ENCODE peak calls at places on chromosomes 7 and 10, in seven cellular contexts. One of them, this sample, is unnamed.

GRCh38 chr7:92135490-92135889 is 1.2 kb upstream of the CYP51A1 start:
- DNase-seq in PC-9: no peak
- DNase-seq in A549: no peak
- DNase-seq in mammary epithelial cell: peak; percentile 8
- DNase-seq in CD8-positive, alpha-beta T cell: no peak
- DNase-seq in gastrocnemius medialis: no peak
- DNase-seq in neural progenitor cell: peak; percentile 28
- DNase-seq in this sample: no peak

GRCh38 chr7:142797799-142798377 is 27.1 kb downstream of the PRSS2 start:
- DNase-seq in A549: no peak
- DNase-seq in PC-9: no peak
- DNase-seq in CD8-positive, alpha-beta T cell: peak; percentile 81
- DNase-seq in mammary epithelial cell: no peak
- DNase-seq in gastrocnemius medialis: no peak
- DNase-seq in neural progenitor cell: peak; percentile 29
- DNase-seq in this sample: no peak

GRCh38 chr7:121572615-121573014 is 176.5 kb upstream of the FAM3C start:
- DNase-seq in PC-9: no peak
- DNase-seq in neural progenitor cell: no peak
- DNase-seq in CD8-positive, alpha-beta T cell: no peak
- DNase-seq in A549: no peak
- DNase-seq in mammary epithelial cell: no peak
- DNase-seq in gastrocnemius medialis: no peak
- DNase-seq in this sample: no peak

GRCh38 chr7:148230883-148231282 is 359.7 kb upstream of the C7orf33 start:
- DNase-seq in PC-9: no peak
- DNase-seq in gastrocnemius medialis: no peak
- DNase-seq in neural progenitor cell: no peak
- DNase-seq in mammary epithelial cell: no peak
- DNase-seq in A549: no peak
- DNase-seq in CD8-positive, alpha-beta T cell: no peak
- DNase-seq in this sample: no peak

GRCh38 chr10:78424721-78425120 is 391.1 kb downstream of the RPS24 start:
- DNase-seq in gastrocnemius medialis: no peak
- DNase-seq in A549: peak; percentile 16
- DNase-seq in CD8-positive, alpha-beta T cell: no peak
- DNase-seq in neural progenitor cell: peak; percentile 23
- DNase-seq in mammary epithelial cell: no peak
- DNase-seq in PC-9: no peak
- DNase-seq in this sample: no peak

GRCh38 chr7:100629117-100629711 is 12.1 kb downstream of the TFR2 start:
- DNase-seq in neural progenitor cell: peak; percentile 77
- DNase-seq in mammary epithelial cell: no peak
- DNase-seq in PC-9: peak; percentile 66
- DNase-seq in gastrocnemius medialis: no peak
- DNase-seq in CD8-positive, alpha-beta T cell: no peak
- DNase-seq in A549: peak; percentile 72
- DNase-seq in this sample: no peak

GRCh38 chr10:127737563-127738511 is 852 bp downstream of the FOXI2 start:
- DNase-seq in A549: no peak
- DNase-seq in gastrocnemius medialis: no peak
- DNase-seq in mammary epithelial cell: no peak
- DNase-seq in neural progenitor cell: no peak
- DNase-seq in PC-9: no peak
- DNase-seq in CD8-positive, alpha-beta T cell: no peak
- DNase-seq in this sample: no peak

GRCh38 chr7:157502701-157503111 is 165.9 kb downstream of the DNAJB6 start:
- DNase-seq in gastrocnemius medialis: no peak
- DNase-seq in mammary epithelial cell: no peak
- DNase-seq in CD8-positive, alpha-beta T cell: peak; percentile 71
- DNase-seq in neural progenitor cell: no peak
- DNase-seq in PC-9: no peak
- DNase-seq in A549: no peak
- DNase-seq in this sample: no peak

GRCh38 chr7:5213286-5213645 is 23.2 kb downstream of the WIPI2 start:
- DNase-seq in neural progenitor cell: no peak
- DNase-seq in PC-9: no peak
- DNase-seq in CD8-positive, alpha-beta T cell: no peak
- DNase-seq in A549: no peak
- DNase-seq in mammary epithelial cell: no peak
- DNase-seq in gastrocnemius medialis: no peak
- DNase-seq in this sample: no peak

GRCh38 chr7:17302575-17303142 is 4.2 kb downstream of the AHR start:
- DNase-seq in A549: no peak
- DNase-seq in PC-9: no peak
- DNase-seq in CD8-positive, alpha-beta T cell: no peak
- DNase-seq in gastrocnemius medialis: no peak
- DNase-seq in neural progenitor cell: no peak
- DNase-seq in mammary epithelial cell: peak; percentile 61
- DNase-seq in this sample: no peak

GRCh38 chr7:75737856-75738603 is 711 bp downstream of the HIP1 start:
- DNase-seq in CD8-positive, alpha-beta T cell: no peak
- DNase-seq in A549: no peak
- DNase-seq in gastrocnemius medialis: no peak
- DNase-seq in PC-9: no peak
- DNase-seq in neural progenitor cell: peak; percentile 68
- DNase-seq in mammary epithelial cell: no peak
- DNase-seq in this sample: no peak

GRCh38 chr10:79125092-79125491 is 56.3 kb downstream of the ZMIZ1 start:
- DNase-seq in PC-9: no peak
- DNase-seq in A549: no peak
- DNase-seq in gastrocnemius medialis: no peak
- DNase-seq in CD8-positive, alpha-beta T cell: no peak
- DNase-seq in neural progenitor cell: no peak
- DNase-seq in mammary epithelial cell: no peak
- DNase-seq in this sample: no peak

GRCh38 chr10:20405050-20405449 is 492.1 kb downstream of the NEBL start:
- DNase-seq in neural progenitor cell: no peak
- DNase-seq in mammary epithelial cell: no peak
- DNase-seq in CD8-positive, alpha-beta T cell: no peak
- DNase-seq in A549: no peak
- DNase-seq in PC-9: no peak
- DNase-seq in gastrocnemius medialis: no peak
- DNase-seq in this sample: no peak

GRCh38 chr7:71787513-71787912 is 624.6 kb downstream of the CALN1 start:
- DNase-seq in CD8-positive, alpha-beta T cell: no peak
- DNase-seq in gastrocnemius medialis: no peak
- DNase-seq in neural progenitor cell: peak; percentile 54
- DNase-seq in A549: peak; percentile 32
- DNase-seq in PC-9: no peak
- DNase-seq in mammary epithelial cell: no peak
- DNase-seq in this sample: no peak

GRCh38 chr7:71752171-71752935 is 620.4 kb downstream of the GALNT17 start:
- DNase-seq in gastrocnemius medialis: no peak
- DNase-seq in mammary epithelial cell: peak; percentile 5
- DNase-seq in A549: peak; percentile 12
- DNase-seq in PC-9: peak; percentile 64
- DNase-seq in CD8-positive, alpha-beta T cell: no peak
- DNase-seq in neural progenitor cell: peak; percentile 88
- DNase-seq in this sample: no peak

DNA sequence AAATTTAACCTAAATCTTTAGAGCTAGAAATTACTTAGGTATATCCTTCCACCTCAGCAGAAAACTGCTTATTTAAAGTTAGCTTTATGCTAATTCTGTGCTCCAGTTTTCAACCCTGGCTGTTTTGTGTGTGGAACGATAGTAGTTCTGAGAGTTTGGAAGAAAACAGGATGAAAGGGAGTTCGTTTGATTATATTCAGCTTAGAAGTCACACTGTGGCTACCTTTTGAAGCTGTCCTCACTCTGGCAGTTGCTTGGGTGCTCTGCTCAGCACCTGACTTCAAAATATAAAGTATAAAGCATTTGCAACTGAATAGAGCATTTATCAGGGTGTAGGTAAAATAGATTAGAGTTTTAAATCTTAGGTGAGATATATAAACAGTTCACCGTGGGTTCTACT is 2.7 kb upstream of the ASCC1 start:
- DNase-seq in mammary epithelial cell: no peak
- DNase-seq in gastrocnemius medialis: no peak
- DNase-seq in neural progenitor cell: no peak
- DNase-seq in A549: no peak
- DNase-seq in CD8-positive, alpha-beta T cell: no peak
- DNase-seq in PC-9: no peak
- DNase-seq in this sample: no peak
- H3K4me3 ChIP-seq in mammary epithelial cell: no peak overlapping the region
- H3K4me3 ChIP-seq in gastrocnemius medialis: no peak overlapping the region
- H3K4me3 ChIP-seq in neural progenitor cell: no peak overlapping the region
- H3K4me3 ChIP-seq in A549: no peak overlapping the region
- H3K4me3 ChIP-seq in CD8-positive, alpha-beta T cell: peak overlapping the region; percentile 24
- H3K4me3 ChIP-seq in PC-9: peak overlapping the region; percentile 17
- H3K4me3 ChIP-seq in this sample: no peak overlapping the region

DNA sequence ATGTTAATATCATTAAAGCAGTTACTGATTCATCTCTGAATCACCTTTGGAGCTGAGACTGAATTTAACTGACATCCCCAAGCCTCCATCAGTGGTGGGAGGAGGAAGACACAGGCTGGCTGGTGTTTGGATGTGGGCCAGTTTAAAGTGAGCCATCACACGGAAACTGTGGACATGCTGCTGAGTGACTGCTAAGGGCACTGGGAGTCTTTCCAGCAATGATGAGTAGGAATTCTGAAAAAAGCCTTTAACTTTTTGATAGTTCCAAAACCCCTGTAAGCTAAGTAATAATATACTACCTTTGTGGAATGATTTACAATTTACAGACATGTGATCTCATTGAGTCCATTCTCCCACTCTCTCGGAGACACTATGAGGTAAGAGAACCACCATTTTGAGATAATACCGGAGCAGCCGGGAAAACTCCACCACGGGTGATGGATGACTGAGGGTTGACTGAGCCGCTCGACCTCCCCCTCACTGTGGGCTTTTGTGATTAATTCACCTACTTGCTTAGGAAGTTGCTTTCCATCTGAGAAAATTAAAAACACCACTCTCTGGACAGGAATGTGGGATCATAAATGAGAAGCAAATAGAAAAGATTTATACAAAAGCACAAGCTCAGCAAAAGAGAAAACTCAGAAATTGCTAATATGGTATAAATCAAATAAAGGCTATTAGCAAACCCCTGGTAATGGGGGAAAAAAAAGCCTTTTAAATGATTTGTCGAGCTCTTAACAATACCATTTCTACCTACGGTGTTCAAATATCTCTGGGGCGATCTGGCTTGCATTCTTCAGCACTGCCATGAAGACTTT is 194.8 kb downstream of the FANK1 start:
- DNase-seq in gastrocnemius medialis: no peak
- DNase-seq in A549: peak; percentile 72
- DNase-seq in CD8-positive, alpha-beta T cell: no peak
- DNase-seq in neural progenitor cell: no peak
- DNase-seq in PC-9: peak; percentile 8
- DNase-seq in mammary epithelial cell: peak; percentile 93
- DNase-seq in this sample: peak; percentile 95
- H3K4me3 ChIP-seq in gastrocnemius medialis: no peak overlapping the region
- H3K4me3 ChIP-seq in A549: no peak overlapping the region
- H3K4me3 ChIP-seq in CD8-positive, alpha-beta T cell: no peak overlapping the region
- H3K4me3 ChIP-seq in neural progenitor cell: no peak overlapping the region
- H3K4me3 ChIP-seq in PC-9: no peak overlapping the region
- H3K4me3 ChIP-seq in mammary epithelial cell: no peak overlapping the region
- H3K4me3 ChIP-seq in this sample: no peak overlapping the region

GRCh38 chr10:125392140-125392539 is 231.8 kb upstream of the CTBP2 start:
- DNase-seq in mammary epithelial cell: no peak
- DNase-seq in CD8-positive, alpha-beta T cell: no peak
- DNase-seq in A549: no peak
- DNase-seq in PC-9: no peak
- DNase-seq in gastrocnemius medialis: no peak
- DNase-seq in neural progenitor cell: no peak
- DNase-seq in this sample: peak; percentile 21
- H3K4me3 ChIP-seq in mammary epithelial cell: no peak overlapping the region
- H3K4me3 ChIP-seq in CD8-positive, alpha-beta T cell: no peak overlapping the region
- H3K4me3 ChIP-seq in A549: no peak overlapping the region
- H3K4me3 ChIP-seq in PC-9: no peak overlapping the region
- H3K4me3 ChIP-seq in gastrocnemius medialis: no peak overlapping the region
- H3K4me3 ChIP-seq in neural progenitor cell: no peak overlapping the region
- H3K4me3 ChIP-seq in this sample: no peak overlapping the region

GRCh38 chr10:15168296-15168780 is at the start of gene NMT2:
- DNase-seq in mammary epithelial cell: peak; percentile 82
- DNase-seq in neural progenitor cell: peak; percentile 97
- DNase-seq in CD8-positive, alpha-beta T cell: no peak
- DNase-seq in gastrocnemius medialis: peak; percentile 81
- DNase-seq in PC-9: peak; percentile 85
- DNase-seq in A549: no peak
- DNase-seq in this sample: no peak

GRCh38 chr10:15169555-15170407 is 1.3 kb upstream of the NMT2 start:
- DNase-seq in A549: no peak
- DNase-seq in PC-9: no peak
- DNase-seq in gastrocnemius medialis: no peak
- DNase-seq in CD8-positive, alpha-beta T cell: peak; percentile 74
- DNase-seq in mammary epithelial cell: no peak
- DNase-seq in neural progenitor cell: peak; percentile 7
- DNase-seq in this sample: no peak

GRCh38 chr10:15166325-15166724 is 2.2 kb downstream of the NMT2 start:
- DNase-seq in A549: no peak
- DNase-seq in gastrocnemius medialis: no peak
- DNase-seq in CD8-positive, alpha-beta T cell: no peak
- DNase-seq in mammary epithelial cell: no peak
- DNase-seq in PC-9: no peak
- DNase-seq in neural progenitor cell: peak; percentile 5
- DNase-seq in this sample: no peak

GRCh38 chr10:15167411-15168295 is 840 bp downstream of the NMT2 start:
- DNase-seq in gastrocnemius medialis: peak; percentile 25
- DNase-seq in PC-9: peak; percentile 39
- DNase-seq in mammary epithelial cell: peak; percentile 50
- DNase-seq in CD8-positive, alpha-beta T cell: peak; percentile 72
- DNase-seq in A549: peak; percentile 48
- DNase-seq in neural progenitor cell: peak; percentile 89
- DNase-seq in this sample: no peak

DNA sequence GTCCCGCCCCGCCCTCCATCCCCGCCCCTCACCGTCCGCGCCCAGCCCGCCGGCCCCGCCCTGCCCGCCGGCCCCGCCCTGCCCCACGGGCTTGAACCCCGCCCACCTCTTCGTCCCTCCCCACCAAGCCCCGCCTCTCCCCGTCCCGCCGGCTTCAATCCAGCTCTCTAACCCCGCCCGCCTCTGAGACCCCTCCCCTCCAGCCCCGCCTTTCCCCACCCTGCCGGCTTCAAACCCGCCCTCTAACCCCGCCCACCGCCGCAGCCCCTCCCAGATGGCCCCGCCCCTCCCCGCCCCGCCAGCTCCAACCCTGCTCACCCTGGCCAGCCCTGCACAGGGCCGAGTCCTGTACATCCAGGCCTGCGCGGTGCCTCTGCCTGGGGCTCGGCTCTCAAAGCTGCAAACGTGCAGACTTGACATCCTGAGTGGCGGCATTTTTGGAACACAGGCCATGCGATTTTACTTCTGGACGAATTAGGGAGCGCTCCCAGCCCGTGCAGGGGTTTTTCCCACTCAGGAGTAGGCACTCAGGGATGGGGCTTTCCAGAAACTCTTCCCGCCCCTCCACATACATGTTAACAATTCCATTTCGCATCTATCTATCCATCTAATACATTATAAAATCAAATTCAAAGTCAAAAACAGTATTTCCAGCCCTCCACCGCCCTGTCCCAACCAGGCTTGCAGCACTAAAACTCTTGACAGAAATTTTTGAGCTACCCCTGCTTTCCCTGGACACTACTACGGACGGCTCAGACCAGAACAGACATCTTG is 475 bp upstream of the NMT2 start:
- DNase-seq in mammary epithelial cell: peak; percentile 87
- DNase-seq in PC-9: peak; percentile 89
- DNase-seq in CD8-positive, alpha-beta T cell: peak; percentile 97
- DNase-seq in A549: peak; percentile 95
- DNase-seq in gastrocnemius medialis: peak; percentile 94
- DNase-seq in neural progenitor cell: peak; percentile 97
- DNase-seq in this sample: peak; percentile 84
- H3K4me3 ChIP-seq in mammary epithelial cell: no peak overlapping the region
- H3K4me3 ChIP-seq in PC-9: peak overlapping the region; percentile 41
- H3K4me3 ChIP-seq in CD8-positive, alpha-beta T cell: peak overlapping the region; percentile 42
- H3K4me3 ChIP-seq in A549: peak overlapping the region; percentile 22
- H3K4me3 ChIP-seq in gastrocnemius medialis: peak overlapping the region; percentile 37
- H3K4me3 ChIP-seq in neural progenitor cell: no peak overlapping the region
- H3K4me3 ChIP-seq in this sample: no peak overlapping the region

This sample was measured in skeletal muscle cell.